ENCODE peak calls at places on chromosomes 5 and 9, in ten cellular contexts. W is foreskin keratinocyte; G is pancreas; H is IMR-90; Q is spleen; E is cardiac muscle cell; B is left ventricle myocardium inferior; U is fibroblast of lung; S is CD8-positive, alpha-beta T cell; F is aorta. X is an unnamed sample.

GRCh38 chr9:95217936-95218335 is 99.6 kb downstream of the FANCC start:
- DNase-seq in W (no peak), G (no peak), H (no peak), Q (no peak), E (no peak), B (no peak), U (no peak), S (no peak), F (no peak), X (no peak)

GRCh38 chr5:169471021-169471420 is 112.6 kb upstream of the SPDL1 start:
- DNase-seq in W (no peak), G (no peak), H (no peak), Q (no peak), E (no peak), B (no peak), U (no peak), S (no peak), F (no peak), X (no peak)

GRCh38 chr9:121222524-121223171 is 21.0 kb upstream of the RAB14 start:
- DNase-seq in W (no peak), G (no peak), H (peak; percentile 61), Q (no peak), E (peak; percentile 74), B (no peak), U (peak; percentile 48), S (no peak), F (no peak), X (no peak)

GRCh38 chr5:115463985-115464384 is 80.6 kb downstream of the FEM1C start:
- DNase-seq in W (no peak), G (no peak), H (peak; percentile 22), Q (no peak), E (peak; percentile 62), B (no peak), U (peak; percentile 67), S (no peak), F (no peak), X (no peak)

GRCh38 chr5:79759436-79759835 is 69.8 kb downstream of the CMYA5 start:
- DNase-seq in W (peak; percentile 10), G (no peak), H (peak; percentile 74), Q (no peak), E (peak; percentile 58), B (no peak), U (peak; percentile 88), S (no peak), F (no peak), X (no peak)

GRCh38 chr5:125180222-125180621 is 433.8 kb upstream of the ZNF608 start:
- DNase-seq in W (no peak), G (no peak), H (peak; percentile 37), Q (no peak), E (peak; percentile 59), B (no peak), U (peak; percentile 27), S (no peak), F (no peak), X (no peak)

GRCh38 chr5:132437604-132438275 is 52.8 kb downstream of the IRF1 start:
- DNase-seq in W (no peak), G (no peak), H (peak; percentile 96), Q (peak; percentile 93), E (peak; percentile 94), B (peak; percentile 83), U (peak; percentile 89), S (peak; percentile 81), F (no peak), X (peak; percentile 95)

GRCh38 chr9:122444366-122444765 is 33.4 kb downstream of the OR1J1 start:
- DNase-seq in W (no peak), G (no peak), H (peak; percentile 84), Q (no peak), E (peak; percentile 99), B (no peak), U (peak; percentile 60), S (no peak), F (no peak), X (no peak)

GRCh38 chr9:98118640-98119601 is at the start of gene TRIM14:
- DNase-seq in W (peak; percentile 25), G (no peak), H (peak; percentile 55), Q (peak; percentile 94), E (peak; percentile 72), B (peak; percentile 54), U (peak; percentile 72), S (peak; percentile 72), F (peak; percentile 85), X (peak; percentile 71)

GRCh38 chr5:138927979-138928378 is 52.8 kb upstream of the LRRTM2 start:
- DNase-seq in W (no peak), G (peak; percentile 90), H (peak; percentile 23), Q (peak; percentile 80), E (peak; percentile 39), B (peak; percentile 82), U (peak; percentile 29), S (no peak), F (peak; percentile 81), X (no peak)

GRCh38 chr5:136036991-136037705 is 8.4 kb downstream of the TGFBI start:
- DNase-seq in W (no peak), G (no peak), H (peak; percentile 53), Q (peak; percentile 45), E (peak; percentile 62), B (no peak), U (peak; percentile 95), S (peak; percentile 53), F (no peak), X (peak; percentile 90)

GRCh38 chr5:155430192-155430591 is 416.6 kb downstream of the KIF4B start:
- DNase-seq in W (no peak), G (no peak), H (no peak), Q (no peak), E (no peak), B (no peak), U (no peak), S (no peak), F (no peak), X (no peak)

GRCh38 chr9:15349892-15350761 is 43.1 kb upstream of the TTC39B start:
- DNase-seq in W (peak; percentile 42), G (no peak), H (peak; percentile 18), Q (no peak), E (peak; percentile 20), B (no peak), U (peak; percentile 20), S (no peak), F (no peak), X (peak; percentile 3)

GRCh38 chr5:135398160-135398854 is 724 bp downstream of the MACROH2A1 start:
- DNase-seq in W (no peak), G (peak; percentile 80), H (no peak), Q (peak; percentile 90), E (peak; percentile 43), B (no peak), U (peak; percentile 43), S (peak; percentile 63), F (peak; percentile 77), X (peak; percentile 53)

GRCh38 chr9:2720179-2720654 is 2.9 kb downstream of the KCNV2 start:
- DNase-seq in W (no peak), G (no peak), H (no peak), Q (no peak), E (no peak), B (no peak), U (no peak), S (no peak), F (no peak), X (no peak)
- H3K27ac ChIP-seq in W (no peak overlapping the region), G (no peak overlapping the region), H (no peak overlapping the region), Q (no peak overlapping the region), E (no peak overlapping the region), B (no peak overlapping the region), U (no peak overlapping the region), S (no peak overlapping the region), F (no peak overlapping the region), X (no peak overlapping the region)

DNA sequence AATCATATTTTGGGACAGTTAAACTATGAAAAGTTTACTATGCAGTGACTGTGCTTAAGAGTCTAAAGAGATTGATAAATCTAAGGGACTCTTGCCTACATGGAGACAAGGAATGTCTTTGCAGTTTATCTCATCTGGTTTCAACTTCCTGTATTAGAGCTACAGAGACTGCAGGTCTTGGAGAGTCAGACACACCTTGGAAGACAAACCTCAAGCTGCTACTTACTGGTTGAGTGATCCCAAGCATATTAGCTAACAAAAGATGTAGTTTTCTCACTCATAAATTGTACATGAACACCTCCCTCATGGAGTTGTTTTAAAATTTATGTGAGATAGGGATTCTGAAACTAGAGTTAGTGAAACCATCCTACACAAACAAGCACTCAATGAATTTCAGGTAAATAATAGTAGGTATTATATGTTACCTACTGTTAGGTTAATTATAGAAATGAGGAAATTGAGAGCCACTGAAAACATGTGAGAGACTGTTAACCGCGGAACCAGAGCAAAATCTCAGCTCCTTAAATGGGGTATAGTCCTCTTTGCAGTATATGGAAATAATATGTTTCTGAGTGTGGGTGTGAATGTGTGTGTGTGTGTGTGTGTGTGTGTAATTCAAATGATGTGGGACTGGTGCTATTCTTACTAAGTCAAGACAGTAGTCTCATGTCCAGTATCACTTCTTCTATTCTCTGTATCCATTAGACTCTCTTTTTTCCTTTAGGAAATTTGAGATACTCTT is 752.1 kb downstream of the DTWD2 start:
- DNase-seq in W (no peak), G (no peak), H (no peak), Q (no peak), E (no peak), B (no peak), U (no peak), S (no peak), F (no peak), X (no peak)
- H3K27me3 ChIP-seq in W (no peaks in the 10 kb centered on the region), G (no peaks in the 10 kb centered on the region), H (no peaks in the 10 kb centered on the region), Q (no peaks in the 10 kb centered on the region), E (no peaks in the 10 kb centered on the region), B (no peaks in the 10 kb centered on the region), U (no peaks in the 10 kb centered on the region), S (no peaks in the 10 kb centered on the region), F (no peaks in the 10 kb centered on the region), X (no peaks in the 10 kb centered on the region)

GRCh38 chr5:67490543-67491321 is 294.1 kb upstream of the CD180 start:
- DNase-seq in W (no peak), G (no peak), H (no peak), Q (no peak), E (no peak), B (no peak), U (peak; percentile 36), S (no peak), F (no peak), X (no peak)

GRCh38 chr5:67496051-67496450 is 299.5 kb upstream of the CD180 start:
- DNase-seq in W (no peak), G (no peak), H (no peak), Q (no peak), E (no peak), B (no peak), U (no peak), S (no peak), F (no peak), X (no peak)

GRCh38 chr5:67495072-67495471 is 298.5 kb upstream of the CD180 start:
- DNase-seq in W (no peak), G (no peak), H (no peak), Q (no peak), E (no peak), B (no peak), U (no peak), S (no peak), F (no peak), X (no peak)

GRCh38 chr5:67494186-67494842 is 297.7 kb upstream of the CD180 start:
- DNase-seq in W (no peak), G (peak; percentile 32), H (no peak), Q (no peak), E (no peak), B (no peak), U (peak; percentile 21), S (no peak), F (no peak), X (no peak)

GRCh38 chr5:67493676-67494075 is 297.1 kb upstream of the CD180 start:
- DNase-seq in W (no peak), G (no peak), H (no peak), Q (no peak), E (peak; percentile 31), B (peak; percentile 32), U (peak; percentile 6), S (no peak), F (no peak), X (no peak)
- H3K27ac ChIP-seq in W (no peak overlapping the region), G (no peak overlapping the region), H (no peak overlapping the region), Q (no peak overlapping the region), E (no peak overlapping the region), B (no peak overlapping the region), U (no peak overlapping the region), S (no peak overlapping the region), F (no peak overlapping the region), X (no peak overlapping the region)

GRCh38 chr5:35198096-35198495 is 32.2 kb downstream of the PRLR start:
- DNase-seq in W (no peak), G (peak; percentile 90), H (peak; percentile 37), Q (no peak), E (peak; percentile 80), B (peak; percentile 49), U (peak; percentile 60), S (no peak), F (no peak), X (no peak)
- H3K27me3 ChIP-seq in W (peaks cover 16% of the 10 kb centered on the region), G (no peaks in the 10 kb centered on the region), H (peaks cover 47% of the 10 kb centered on the region), Q (no peaks in the 10 kb centered on the region), E (no peaks in the 10 kb centered on the region), B (peaks cover 31% of the 10 kb centered on the region), U (peaks cover 16% of the 10 kb centered on the region), S (no peaks in the 10 kb centered on the region), F (no peaks in the 10 kb centered on the region), X (no peaks in the 10 kb centered on the region)

X was measured in SJSA1.